ENCODE peak calls at places on chromosomes 12 and 14, in six cellular contexts. X is DMS79 treated with DMSO at 0.1 percent for 48 hours; U is lower leg skin; D is CD4-positive, alpha-beta memory T cell; H is activated CD4-positive, alpha-beta T cell treated with anti-CD3 and anti-CD28 coated beads, Interleukin-2, amount 50 U/mL, for 4 hours; W is frontal cortex. J is an unnamed sample.

GRCh38 chr12:52261211-52261484 is 13.3 kb upstream of the KRT86 start:
- DNase-seq in W (no peak), D (no peak), H (no peak), X (no peak), U (no peak), J (no peak)

GRCh38 chr12:46788247-46788887 is 37.4 kb downstream of the SLC38A4 start:
- DNase-seq in W (no peak), D (no peak), X (no peak), H (no peak), U (no peak), J (no peak)

GRCh38 chr12:110689002-110689600 is at the start of gene HVCN1:
- DNase-seq in D (peak), X (no peak), U (peak), H (no peak), W (peak), J (no peak)

GRCh38 chr12:15146585-15146984 is 74.6 kb downstream of the RERG start:
- DNase-seq in W (no peak), D (no peak), U (no peak), H (no peak), X (no peak), J (no peak)

GRCh38 chr12:46354111-46354798 is 18.3 kb downstream of the SLC38A2 start:
- DNase-seq in D (peak), H (no peak), W (no peak), U (no peak), X (no peak), J (no peak)

GRCh38 chr14:60734465-60735242 is at the start of gene MNAT1:
- DNase-seq in D (peak), U (peak), W (peak), H (peak), X (peak), J (peak)

GRCh38 chr12:117026343-117026742 is 72.9 kb downstream of the TESC start:
- DNase-seq in U (peak), X (no peak), D (no peak), W (no peak), H (no peak), J (no peak)

GRCh38 chr12:27644446-27644845 is 51.8 kb upstream of the REP15 start:
- DNase-seq in W (no peak), D (no peak), X (peak), U (no peak), H (no peak), J (no peak)

GRCh38 chr14:101506211-101506920 is 54.9 kb upstream of the DIO3 start:
- DNase-seq in H (no peak), X (no peak), U (peak), D (no peak), W (no peak), J (no peak)

GRCh38 chr12:109069307-109070231 is 17.2 kb downstream of the USP30 start:
- DNase-seq in H (no peak), W (no peak), X (peak), D (no peak), U (no peak), J (no peak)

GRCh38 chr12:61860439-61860838 is 399.8 kb upstream of the USP15 start:
- DNase-seq in H (no peak), X (no peak), W (no peak), D (no peak), U (no peak), J (peak)

GRCh38 chr12:15299947-15300346 is 22.4 kb upstream of the PTPRO start:
- DNase-seq in D (no peak), X (no peak), W (no peak), U (no peak), H (no peak), J (no peak)

GRCh38 chr12:68109001-68109400 is 50.5 kb downstream of the IFNG start:
- DNase-seq in U (no peak), X (no peak), H (no peak), W (no peak), D (no peak), J (no peak)

GRCh38 chr14:20460458-20461229 is 590 bp downstream of the PIP4P1 start:
- DNase-seq in W (no peak), U (peak), H (peak), D (peak), X (peak), J (no peak)

GRCh38 chr12:96242597-96242996 is 48.4 kb downstream of the ELK3 start:
- DNase-seq in W (no peak), U (peak), X (no peak), H (no peak), D (no peak), J (no peak)

GRCh38 chr12:27779416-27779815 is 617 bp upstream of the KLHL42 start:
- DNase-seq in W (peak), H (no peak), D (peak), U (peak), X (peak), J (no peak)